ENCODE peak calls at places on chromosomes 12 and 14, in ten cellular contexts. T, U, Y, Z, X, R, V, W, H and O are unnamed samples.

GRCh38 chr12:91931110-91931509 is 214.5 kb downstream of the BTG1 start:
- DNase-seq in T (no peak), U (no peak), Y (peak; percentile 74), Z (peak; percentile 81), X (no peak), R (no peak), V (peak; percentile 36), W (no peak), H (no peak), O (no peak)

GRCh38 chr12:642633-643477 is 20.4 kb downstream of the NINJ2 start:
- DNase-seq in T (peak; percentile 93), U (peak; percentile 43), Y (peak; percentile 78), Z (peak; percentile 78), X (peak; percentile 93), R (peak; percentile 69), V (peak; percentile 63), W (no peak), H (peak; percentile 88), O (peak; percentile 79)

GRCh38 chr12:3533703-3534386 is 42.8 kb downstream of the PRMT8 start:
- DNase-seq in T (peak; percentile 60), U (no peak), Y (no peak), Z (peak; percentile 38), X (no peak), R (peak; percentile 95), V (no peak), W (peak; percentile 7), H (no peak), O (no peak)

GRCh38 chr14:82411373-82411772 is 877.7 kb upstream of the SEL1L start:
- DNase-seq in T (no peak), U (no peak), Y (no peak), Z (no peak), X (no peak), R (no peak), V (no peak), W (no peak), H (no peak), O (no peak)

GRCh38 chr12:85363382-85364190 is 83.6 kb downstream of the ALX1 start:
- DNase-seq in T (no peak), U (no peak), Y (no peak), Z (no peak), X (no peak), R (no peak), V (no peak), W (peak; percentile 32), H (no peak), O (no peak)

GRCh38 chr14:70884595-70885342 is 22.5 kb upstream of the PCNX1 start:
- DNase-seq in T (no peak), U (no peak), Y (no peak), Z (no peak), X (no peak), R (no peak), V (no peak), W (no peak), H (no peak), O (no peak)

GRCh38 chr14:73680821-73681220 is 33.4 kb downstream of the PNMA1 start:
- DNase-seq in T (no peak), U (no peak), Y (no peak), Z (no peak), X (no peak), R (no peak), V (no peak), W (no peak), H (no peak), O (no peak)

GRCh38 chr14:94292872-94293577 is at the start of gene SERPINA10:
- DNase-seq in T (no peak), U (no peak), Y (no peak), Z (no peak), X (no peak), R (peak; percentile 16), V (no peak), W (no peak), H (no peak), O (no peak)

GRCh38 chr12:130879781-130880389 is 8.0 kb downstream of the RAN start:
- DNase-seq in T (peak; percentile 76), U (no peak), Y (no peak), Z (no peak), X (no peak), R (no peak), V (no peak), W (no peak), H (no peak), O (no peak)

GRCh38 chr12:130881548-130881947 is 9.7 kb downstream of the RAN start:
- DNase-seq in T (no peak), U (no peak), Y (no peak), Z (no peak), X (no peak), R (no peak), V (no peak), W (no peak), H (no peak), O (no peak)

GRCh38 chr12:130881046-130881445 is 9.2 kb downstream of the RAN start:
- DNase-seq in T (peak; percentile 45), U (no peak), Y (no peak), Z (no peak), X (no peak), R (no peak), V (no peak), W (no peak), H (no peak), O (no peak)

GRCh38 chr12:130879212-130879686 is 7.4 kb downstream of the RAN start:
- DNase-seq in T (peak; percentile 72), U (no peak), Y (no peak), Z (no peak), X (no peak), R (no peak), V (no peak), W (no peak), H (no peak), O (no peak)

GRCh38 chr12:130880411-130880885 is 8.6 kb downstream of the RAN start:
- DNase-seq in T (peak; percentile 50), U (no peak), Y (no peak), Z (no peak), X (no peak), R (no peak), V (no peak), W (no peak), H (no peak), O (no peak)
- H3K4me3 ChIP-seq in T (no peak overlapping the region), U (no peak overlapping the region), Y (peak overlapping the region; percentile 7), Z (peak overlapping the region; percentile 18), X (peak overlapping the region; percentile 12), R (no peak overlapping the region), V (no peak overlapping the region), W (no peak overlapping the region), H (peak overlapping the region; percentile 18), O (no peak overlapping the region)

GRCh38 chr12:109239691-109240090 is 69.4 kb downstream of the FOXN4 start:
- DNase-seq in T (no peak), U (no peak), Y (no peak), Z (no peak), X (no peak), R (no peak), V (no peak), W (no peak), H (no peak), O (no peak)

GRCh38 chr12:109240365-109240764 is 68.7 kb downstream of the FOXN4 start:
- DNase-seq in T (no peak), U (no peak), Y (no peak), Z (no peak), X (no peak), R (no peak), V (no peak), W (no peak), H (no peak), O (no peak)

GRCh38 chr12:109244043-109244442 is 65.0 kb downstream of the FOXN4 start:
- DNase-seq in T (no peak), U (no peak), Y (no peak), Z (no peak), X (no peak), R (no peak), V (no peak), W (no peak), H (no peak), O (no peak)

GRCh38 chr12:109239179-109239578 is 69.9 kb downstream of the FOXN4 start:
- DNase-seq in T (no peak), U (no peak), Y (no peak), Z (no peak), X (no peak), R (no peak), V (no peak), W (no peak), H (no peak), O (no peak)

DNA sequence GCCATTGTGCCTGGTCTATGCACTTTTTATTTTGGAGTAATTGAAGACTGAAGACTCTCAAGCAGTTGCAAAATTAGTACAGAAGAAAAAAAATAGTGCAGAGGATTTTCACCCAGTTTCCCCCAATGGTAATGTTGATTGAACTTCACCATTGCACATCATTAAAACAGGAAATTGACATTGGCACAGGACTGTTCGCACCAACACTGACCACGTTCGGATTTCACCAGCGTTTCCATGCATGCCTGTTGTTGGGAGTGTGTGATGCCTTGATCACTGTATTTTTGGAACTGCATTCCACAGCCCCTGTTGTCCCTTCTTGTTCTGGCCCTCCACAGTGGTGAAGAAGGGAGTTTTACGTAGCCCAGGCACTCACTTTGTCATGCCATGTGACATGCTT is 67.1 kb downstream of the FOXN4 start:
- DNase-seq in T (no peak), U (no peak), Y (no peak), Z (no peak), X (no peak), R (no peak), V (no peak), W (no peak), H (no peak), O (no peak)
- H3K36me3 ChIP-seq in T (no peaks in the 10 kb centered on the region), U (peaks cover 7% of the 10 kb centered on the region), Y (no peaks in the 10 kb centered on the region), Z (peaks cover 98% of the 10 kb centered on the region), X (no peaks in the 10 kb centered on the region), R (peaks cover 75% of the 10 kb centered on the region), V (no peaks in the 10 kb centered on the region), W (no peaks in the 10 kb centered on the region), H (peaks cover 26% of the 10 kb centered on the region), O (peaks cover 95% of the 10 kb centered on the region)

DNA sequence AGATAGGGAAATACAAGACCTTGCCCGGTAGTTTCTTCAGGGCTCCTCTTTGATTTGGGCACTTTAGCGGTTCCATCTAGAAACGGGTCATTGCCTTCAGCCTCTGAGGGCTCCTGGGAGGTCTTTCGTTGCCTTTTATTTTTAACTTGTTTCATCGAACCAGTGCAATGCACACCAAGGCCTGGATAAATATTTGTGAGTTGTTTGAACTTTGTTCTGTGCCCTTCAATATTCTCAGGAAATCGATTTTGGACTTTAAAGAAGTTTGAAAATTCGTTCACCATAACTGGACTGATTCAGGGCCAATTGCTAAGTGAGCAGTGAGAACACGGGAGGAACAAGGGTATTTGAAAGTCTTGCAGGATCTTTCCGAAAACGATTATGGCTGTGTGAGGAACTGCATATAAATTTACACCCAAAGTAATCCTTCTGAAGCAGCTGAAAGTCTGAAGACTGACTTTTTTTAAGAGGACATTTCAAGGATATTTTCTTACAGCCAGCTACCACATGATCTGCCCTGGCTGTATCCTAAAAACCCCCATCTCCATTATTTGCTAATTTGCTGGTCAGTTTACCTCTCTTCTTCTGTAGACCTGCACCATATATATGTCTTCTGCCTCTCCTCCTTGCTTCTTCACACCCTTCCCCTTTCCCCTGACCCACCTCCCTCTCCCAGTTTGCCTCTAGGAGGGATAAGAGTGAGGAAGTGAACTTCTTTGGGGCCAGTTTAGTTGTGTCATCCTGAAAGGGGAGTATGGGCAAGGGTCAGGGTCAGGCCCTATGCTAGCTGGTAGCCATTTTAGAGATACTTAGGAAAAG is 8.0 kb downstream of the DUSP6 start:
- DNase-seq in T (no peak), U (no peak), Y (no peak), Z (no peak), X (no peak), R (no peak), V (no peak), W (no peak), H (no peak), O (no peak)
- H3K4me3 ChIP-seq in T (no peak overlapping the region), U (no peak overlapping the region), Y (no peak overlapping the region), Z (no peak overlapping the region), X (no peak overlapping the region), R (no peak overlapping the region), V (no peak overlapping the region), W (no peak overlapping the region), H (no peak overlapping the region), O (no peak overlapping the region)

GRCh38 chr12:65296503-65297265 is 18.2 kb downstream of the MSRB3 start:
- DNase-seq in T (no peak), U (no peak), Y (no peak), Z (no peak), X (no peak), R (no peak), V (no peak), W (no peak), H (no peak), O (no peak)

GRCh38 chr12:65294863-65295262 is 16.4 kb downstream of the MSRB3 start:
- DNase-seq in T (no peak), U (no peak), Y (no peak), Z (no peak), X (no peak), R (no peak), V (no peak), W (no peak), H (no peak), O (no peak)

GRCh38 chr12:65292241-65292640 is 13.8 kb downstream of the MSRB3 start:
- DNase-seq in T (no peak), U (no peak), Y (no peak), Z (no peak), X (no peak), R (no peak), V (no peak), W (no peak), H (no peak), O (no peak)

DNA sequence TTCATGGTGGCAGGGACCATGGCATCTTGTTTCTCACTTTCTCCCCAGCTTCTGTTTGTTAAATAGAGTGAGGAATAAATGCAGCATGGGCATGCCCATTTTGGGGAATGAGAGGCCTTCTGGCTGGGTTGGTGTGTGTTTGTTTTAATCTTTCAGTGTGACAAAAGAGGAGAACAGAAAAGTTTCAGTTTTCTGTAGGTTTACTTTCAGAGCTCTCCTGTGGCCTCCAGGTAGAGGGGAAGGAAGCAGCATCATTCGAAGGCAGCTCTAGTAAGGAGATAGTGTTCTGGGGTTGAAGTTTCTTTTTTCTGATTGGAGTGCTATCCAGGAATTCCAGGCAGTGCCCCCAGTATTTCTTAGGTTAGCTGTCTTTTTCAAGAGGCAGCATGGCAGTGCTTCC is 15.3 kb downstream of the MSRB3 start:
- DNase-seq in T (no peak), U (no peak), Y (no peak), Z (no peak), X (no peak), R (no peak), V (no peak), W (no peak), H (no peak), O (no peak)
- H3K36me3 ChIP-seq in T (no peaks in the 10 kb centered on the region), U (no peaks in the 10 kb centered on the region), Y (no peaks in the 10 kb centered on the region), Z (no peaks in the 10 kb centered on the region), X (no peaks in the 10 kb centered on the region), R (no peaks in the 10 kb centered on the region), V (no peaks in the 10 kb centered on the region), W (no peaks in the 10 kb centered on the region), H (no peaks in the 10 kb centered on the region), O (no peaks in the 10 kb centered on the region)